ENCODE peak calls at places on chromosomes 1 and 21, in four cellular contexts. One of them, this sample, is unnamed.
A peak's percentile ranks its signal among the peaks of the same experiment; 100 is the strongest.

GRCh38 chr21:35195232-35195631 is 146.1 kb upstream of the RUNX1 start:
- DNase-seq in H7: no peak
- DNase-seq in PC-9: no peak
- DNase-seq in esophagus muscularis mucosa: no peak
- DNase-seq in this sample: no peak

GRCh38 chr21:24870633-24871032 is 736.6 kb downstream of the MRPL39 start:
- DNase-seq in H7: no peak
- DNase-seq in esophagus muscularis mucosa: no peak
- DNase-seq in PC-9: no peak
- DNase-seq in this sample: no peak

GRCh38 chr1:119254067-119254720 is 113.7 kb upstream of the WARS2 start:
- DNase-seq in PC-9: peak; percentile 64
- DNase-seq in H7: no peak
- DNase-seq in esophagus muscularis mucosa: no peak
- DNase-seq in this sample: no peak

GRCh38 chr1:159929155-159930051 is 4.1 kb upstream of the TAGLN2 start:
- DNase-seq in esophagus muscularis mucosa: no peak
- DNase-seq in PC-9: no peak
- DNase-seq in H7: peak; percentile 88
- DNase-seq in this sample: peak; percentile 67

GRCh38 chr1:40902634-40902897 is 40.4 kb upstream of the CITED4 start:
- DNase-seq in PC-9: no peak
- DNase-seq in esophagus muscularis mucosa: no peak
- DNase-seq in H7: no peak
- DNase-seq in this sample: no peak

GRCh38 chr1:20724364-20725188 is 6.8 kb upstream of the KIF17 start:
- DNase-seq in esophagus muscularis mucosa: no peak
- DNase-seq in PC-9: no peak
- DNase-seq in H7: no peak
- DNase-seq in this sample: peak; percentile 56

GRCh38 chr1:235011599-235012435 is 116.8 kb downstream of the TOMM20 start:
- DNase-seq in PC-9: peak; percentile 98
- DNase-seq in H7: no peak
- DNase-seq in esophagus muscularis mucosa: no peak
- DNase-seq in this sample: peak; percentile 74

GRCh38 chr1:168320805-168321577 is 40.3 kb downstream of the TBX19 start:
- DNase-seq in PC-9: peak; percentile 51
- DNase-seq in esophagus muscularis mucosa: no peak
- DNase-seq in H7: no peak
- DNase-seq in this sample: no peak

GRCh38 chr1:187734427-187734826 is 905.7 kb downstream of the PLA2G4A start:
- DNase-seq in H7: no peak
- DNase-seq in esophagus muscularis mucosa: no peak
- DNase-seq in PC-9: no peak
- DNase-seq in this sample: no peak

GRCh38 chr1:53617382-53618217 is 121.4 kb downstream of the GLIS1 start:
- DNase-seq in esophagus muscularis mucosa: no peak
- DNase-seq in PC-9: no peak
- DNase-seq in H7: no peak
- DNase-seq in this sample: peak; percentile 21

GRCh38 chr1:24749886-24750285 is 4.6 kb downstream of the CLIC4 start:
- DNase-seq in H7: no peak
- DNase-seq in esophagus muscularis mucosa: no peak
- DNase-seq in PC-9: no peak
- DNase-seq in this sample: no peak

GRCh38 chr1:58950897-58951296 is 167.1 kb upstream of the JUN start:
- DNase-seq in PC-9: no peak
- DNase-seq in esophagus muscularis mucosa: no peak
- DNase-seq in H7: no peak
- DNase-seq in this sample: no peak

GRCh38 chr21:42208801-42209490 is 10.0 kb upstream of the ABCG1 start:
- DNase-seq in H7: peak; percentile 29
- DNase-seq in esophagus muscularis mucosa: no peak
- DNase-seq in PC-9: no peak
- DNase-seq in this sample: peak; percentile 26

GRCh38 chr21:46243325-46243724 is 14.8 kb upstream of the LSS start:
- DNase-seq in esophagus muscularis mucosa: no peak
- DNase-seq in H7: no peak
- DNase-seq in PC-9: no peak
- DNase-seq in this sample: no peak

GRCh38 chr1:23344987-23345472 is 946 bp upstream of the HNRNPR start:
- DNase-seq in PC-9: no peak
- DNase-seq in H7: peak; percentile 44
- DNase-seq in esophagus muscularis mucosa: no peak
- DNase-seq in this sample: no peak

GRCh38 chr1:92960395-92961130 is 699 bp downstream of the DIPK1A start:
- DNase-seq in esophagus muscularis mucosa: no peak
- DNase-seq in PC-9: peak; percentile 83
- DNase-seq in H7: peak; percentile 65
- DNase-seq in this sample: peak; percentile 68

GRCh38 chr1:40389871-40390560 is 16.5 kb downstream of the SMAP2 start:
- DNase-seq in H7: no peak
- DNase-seq in PC-9: no peak
- DNase-seq in esophagus muscularis mucosa: no peak
- DNase-seq in this sample: no peak

GRCh38 chr1:15153184-15153841 is at the start of gene TMEM51:
- DNase-seq in esophagus muscularis mucosa: no peak
- DNase-seq in PC-9: peak; percentile 68
- DNase-seq in H7: peak; percentile 97
- DNase-seq in this sample: peak; percentile 90

GRCh38 chr1:111648826-111649225 is 29.2 kb downstream of the RAP1A start:
- DNase-seq in esophagus muscularis mucosa: no peak
- DNase-seq in PC-9: no peak
- DNase-seq in H7: no peak
- DNase-seq in this sample: no peak

GRCh38 chr1:212754715-212755114 is 36.9 kb downstream of the NSL1 start:
- DNase-seq in esophagus muscularis mucosa: no peak
- DNase-seq in PC-9: no peak
- DNase-seq in H7: no peak
- DNase-seq in this sample: no peak
- H3K4me3 ChIP-seq in esophagus muscularis mucosa: no peak overlapping the region
- H3K4me3 ChIP-seq in PC-9: no peak overlapping the region
- H3K4me3 ChIP-seq in H7: no peak overlapping the region
- H3K4me3 ChIP-seq in this sample: no peak overlapping the region

DNA sequence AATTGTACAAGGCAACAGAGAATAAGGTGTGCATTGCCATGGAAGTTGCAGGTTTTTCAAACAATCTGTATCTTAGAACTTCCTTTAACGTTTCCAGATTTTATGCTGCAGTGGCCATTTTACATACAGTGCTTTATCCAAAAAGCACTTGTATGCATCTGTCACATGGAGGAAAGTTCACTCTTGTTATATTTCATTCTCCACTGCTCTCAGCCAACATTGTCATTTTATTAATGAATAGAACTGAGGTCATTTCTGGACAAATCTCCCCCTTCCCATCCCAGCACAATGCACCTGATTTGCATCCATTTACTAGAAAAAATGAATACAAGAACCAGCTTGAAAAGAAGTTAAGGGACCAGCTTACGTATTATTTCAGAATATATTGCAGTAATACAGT is 342.0 kb downstream of the USP25 start:
- DNase-seq in PC-9: no peak
- DNase-seq in esophagus muscularis mucosa: no peak
- DNase-seq in H7: no peak
- DNase-seq in this sample: no peak
- H3K4me3 ChIP-seq in PC-9: no peak overlapping the region
- H3K4me3 ChIP-seq in esophagus muscularis mucosa: peak overlapping the region; percentile 46
- H3K4me3 ChIP-seq in H7: no peak overlapping the region
- H3K4me3 ChIP-seq in this sample: no peak overlapping the region

DNA sequence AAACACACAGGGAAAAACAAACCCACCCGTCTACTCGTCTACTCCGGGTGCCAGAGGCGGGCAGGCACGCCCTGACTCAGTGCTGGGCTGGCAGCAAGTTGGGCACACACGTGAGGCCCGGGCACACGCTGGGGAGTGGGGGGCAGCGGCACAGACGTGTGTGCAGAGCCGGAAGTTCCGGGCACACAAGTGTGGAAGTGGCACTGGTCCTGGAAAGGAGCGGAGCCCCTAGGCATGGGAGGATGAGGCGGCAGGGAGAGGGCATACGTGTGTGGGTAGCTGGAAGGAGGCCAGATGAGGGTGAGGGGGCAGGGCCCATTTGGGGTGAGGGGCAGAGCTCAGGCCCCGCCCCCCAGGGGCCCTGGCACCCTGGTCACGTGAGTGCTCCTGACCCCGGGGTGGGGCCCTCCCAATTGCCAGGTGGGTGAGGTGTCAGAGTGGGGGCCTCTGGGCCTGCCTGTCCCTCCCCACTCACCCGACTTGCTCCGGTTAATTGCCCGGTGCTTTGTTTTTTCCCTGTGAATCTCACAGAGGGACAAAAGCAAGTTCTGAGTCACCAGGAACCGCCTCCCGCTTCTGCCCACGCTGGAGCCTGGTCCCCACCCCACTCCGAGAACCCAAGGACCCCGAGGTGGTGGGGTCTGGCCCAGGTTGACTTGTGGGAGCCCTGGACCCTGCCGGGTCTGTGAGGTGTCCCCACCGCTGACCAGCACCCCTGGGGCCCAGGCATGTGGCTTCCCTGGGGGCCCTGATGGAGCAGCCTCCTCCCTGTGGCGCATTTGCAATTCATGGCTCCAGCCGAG is 104.8 kb upstream of the CASZ1 start:
- DNase-seq in H7: peak; percentile 78
- DNase-seq in PC-9: peak; percentile 71
- DNase-seq in esophagus muscularis mucosa: no peak
- DNase-seq in this sample: peak; percentile 81
- H3K4me3 ChIP-seq in H7: no peak overlapping the region
- H3K4me3 ChIP-seq in PC-9: peak overlapping the region; percentile 43
- H3K4me3 ChIP-seq in esophagus muscularis mucosa: no peak overlapping the region
- H3K4me3 ChIP-seq in this sample: no peak overlapping the region

DNA sequence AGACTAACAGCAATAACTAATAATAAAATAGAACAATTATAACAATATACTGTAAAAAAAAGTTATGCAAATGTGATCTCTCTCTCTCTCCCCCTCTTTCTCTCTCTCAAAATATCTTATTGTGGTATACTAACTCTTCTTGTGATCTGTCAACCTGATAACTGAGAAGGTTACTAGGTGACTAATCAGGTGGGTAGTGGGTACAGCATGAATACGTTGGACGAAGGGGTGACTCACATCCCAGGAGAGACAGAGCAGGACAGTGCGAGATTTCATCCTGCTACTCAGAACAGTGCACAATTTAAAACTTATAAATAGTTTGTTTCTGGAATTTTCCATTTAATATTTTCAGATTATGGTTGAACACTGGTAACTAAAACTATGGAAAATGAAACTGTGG is 257.5 kb downstream of the LRRC40 start:
- DNase-seq in esophagus muscularis mucosa: no peak
- DNase-seq in PC-9: no peak
- DNase-seq in H7: no peak
- DNase-seq in this sample: no peak
- H3K4me3 ChIP-seq in esophagus muscularis mucosa: no peak overlapping the region
- H3K4me3 ChIP-seq in PC-9: no peak overlapping the region
- H3K4me3 ChIP-seq in H7: no peak overlapping the region
- H3K4me3 ChIP-seq in this sample: no peak overlapping the region

GRCh38 chr1:230139306-230139705 is 72.3 kb downstream of the GALNT2 start:
- DNase-seq in H7: no peak
- DNase-seq in esophagus muscularis mucosa: no peak
- DNase-seq in PC-9: no peak
- DNase-seq in this sample: no peak

GRCh38 chr1:230135726-230136125 is 68.7 kb downstream of the GALNT2 start:
- DNase-seq in esophagus muscularis mucosa: no peak
- DNase-seq in PC-9: no peak
- DNase-seq in H7: no peak
- DNase-seq in this sample: no peak

GRCh38 chr1:230138561-230139239 is 71.7 kb downstream of the GALNT2 start:
- DNase-seq in esophagus muscularis mucosa: no peak
- DNase-seq in H7: no peak
- DNase-seq in PC-9: no peak
- DNase-seq in this sample: no peak

GRCh38 chr1:230136453-230137327 is 69.7 kb downstream of the GALNT2 start:
- DNase-seq in H7: no peak
- DNase-seq in esophagus muscularis mucosa: no peak
- DNase-seq in PC-9: no peak
- DNase-seq in this sample: no peak

GRCh38 chr1:230137328-230137815 is 70.3 kb downstream of the GALNT2 start:
- DNase-seq in H7: no peak
- DNase-seq in esophagus muscularis mucosa: no peak
- DNase-seq in PC-9: no peak
- DNase-seq in this sample: no peak
- H3K4me3 ChIP-seq in H7: no peak overlapping the region
- H3K4me3 ChIP-seq in esophagus muscularis mucosa: no peak overlapping the region
- H3K4me3 ChIP-seq in PC-9: no peak overlapping the region
- H3K4me3 ChIP-seq in this sample: no peak overlapping the region

GRCh38 chr1:26112407-26112775 is 767 bp downstream of the PDIK1L start:
- DNase-seq in esophagus muscularis mucosa: no peak
- DNase-seq in PC-9: no peak
- DNase-seq in H7: no peak
- DNase-seq in this sample: no peak

GRCh38 chr1:26114165-26114927 is 2.7 kb downstream of the PDIK1L start:
- DNase-seq in esophagus muscularis mucosa: no peak
- DNase-seq in PC-9: no peak
- DNase-seq in H7: no peak
- DNase-seq in this sample: no peak

GRCh38 chr1:26111530-26112406 is at the start of gene PDIK1L:
- DNase-seq in esophagus muscularis mucosa: peak; percentile 97
- DNase-seq in H7: peak; percentile 96
- DNase-seq in PC-9: peak; percentile 81
- DNase-seq in this sample: peak; percentile 97

GRCh38 chr1:26110731-26111529 is 694 bp upstream of the PDIK1L start:
- DNase-seq in esophagus muscularis mucosa: peak; percentile 94
- DNase-seq in H7: peak; percentile 93
- DNase-seq in PC-9: peak; percentile 41
- DNase-seq in this sample: peak; percentile 92

DNA sequence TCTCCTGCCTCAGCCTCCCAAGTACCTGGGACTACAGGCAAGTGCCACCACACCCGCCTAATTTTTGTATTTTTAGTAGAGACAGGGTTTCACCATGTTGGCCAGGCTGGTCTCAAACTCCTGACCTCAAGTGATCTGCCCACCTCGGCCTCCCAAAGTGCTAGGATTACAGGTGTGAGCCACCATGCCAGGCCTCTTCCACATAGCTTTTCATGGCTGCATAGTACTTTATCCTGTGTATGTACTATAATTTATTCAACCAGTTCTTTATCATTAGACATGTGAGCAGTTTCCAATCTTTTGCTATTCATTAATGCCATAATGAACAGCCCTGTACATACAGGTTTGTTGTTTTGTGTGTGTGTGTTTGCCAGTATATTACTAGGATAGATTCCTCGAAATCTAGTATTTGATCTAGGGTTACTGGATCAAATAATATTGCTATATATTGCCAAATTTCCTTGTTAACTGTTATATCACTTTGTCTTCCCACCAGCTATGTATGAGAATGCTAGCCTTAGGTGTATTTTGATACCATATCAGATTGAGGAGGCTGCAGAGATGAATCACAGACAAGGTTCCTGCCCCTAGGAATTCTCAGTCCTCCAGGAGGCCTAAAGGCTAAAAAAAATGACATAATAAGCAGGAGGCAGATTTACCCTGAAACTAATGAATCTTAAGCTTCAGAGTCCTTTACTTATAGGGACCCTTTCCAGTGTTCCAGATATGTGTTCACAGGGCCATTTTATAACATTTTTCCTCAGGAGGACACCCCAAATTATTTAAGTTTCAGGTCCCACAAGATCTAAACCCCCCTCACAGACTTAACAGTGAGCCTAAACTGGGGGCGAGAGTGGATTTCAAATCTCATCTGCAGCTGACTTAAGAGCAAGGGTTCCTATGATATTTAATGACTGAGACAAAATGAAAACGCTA is 2.1 kb upstream of the PDIK1L start:
- DNase-seq in esophagus muscularis mucosa: no peak
- DNase-seq in PC-9: peak; percentile 47
- DNase-seq in H7: no peak
- DNase-seq in this sample: no peak
- H3K4me3 ChIP-seq in esophagus muscularis mucosa: no peak overlapping the region
- H3K4me3 ChIP-seq in PC-9: peak overlapping the region; percentile 80
- H3K4me3 ChIP-seq in H7: no peak overlapping the region
- H3K4me3 ChIP-seq in this sample: no peak overlapping the region